ENCODE peak calls at places on chromosomes 3 and 15, in four cellular contexts. W is breast epithelium, I is GM13976, F is right atrium auricular region. B is an unnamed sample.

GRCh38 chr3:122727766-122728165 is 47.1 kb downstream of the PARP14 start:
- DNase-seq in W (no peak), I (no peak), F (no peak), B (no peak)

GRCh38 chr15:47473857-47474256 is 243.4 kb upstream of the SEMA6D start:
- DNase-seq in W (no peak), I (no peak), F (peak), B (no peak)

GRCh38 chr3:183515968-183516851 is 39.3 kb downstream of the KLHL6 start:
- DNase-seq in W (no peak), I (peak), F (no peak), B (no peak)

GRCh38 chr3:82505079-82505756 is 743.8 kb upstream of the GBE1 start:
- DNase-seq in W (no peak), I (no peak), F (no peak), B (no peak)

GRCh38 chr3:51622402-51622801 is 48.6 kb upstream of the TEX264 start:
- DNase-seq in W (no peak), I (no peak), F (no peak), B (peak)

GRCh38 chr3:15964605-15965061 is 166.9 kb upstream of the ANKRD28 start:
- DNase-seq in W (no peak), I (no peak), F (no peak), B (no peak)

GRCh38 chr3:12345141-12345561 is 56.3 kb downstream of the PPARG start:
- DNase-seq in W (no peak), I (no peak), F (no peak), B (no peak)

GRCh38 chr3:124811441-124811840 is 75.7 kb downstream of the ITGB5 start:
- DNase-seq in W (no peak), I (no peak), F (no peak), B (no peak)

GRCh38 chr3:67832807-67833206 is 178.4 kb upstream of the SUCLG2 start:
- DNase-seq in W (no peak), I (no peak), F (no peak), B (no peak)

GRCh38 chr15:62444104-62445027 is 279.3 kb upstream of the C2CD4B start:
- DNase-seq in W (no peak), I (no peak), F (peak), B (peak)

GRCh38 chr15:97566957-97567356 is 393.5 kb upstream of the ARRDC4 start:
- DNase-seq in W (no peak), I (no peak), F (no peak), B (no peak)

GRCh38 chr15:70902105-70902504 is 9.5 kb downstream of the LRRC49 start:
- DNase-seq in W (no peak), I (no peak), F (no peak), B (peak)

GRCh38 chr3:195160257-195160898 is 110.6 kb downstream of the XXYLT1 start:
- DNase-seq in W (no peak), I (no peak), F (no peak), B (no peak)

GRCh38 chr3:118029049-118029448 is 1005.6 kb downstream of the IGSF11 start:
- DNase-seq in W (no peak), I (no peak), F (no peak), B (no peak)

GRCh38 chr3:135352213-135352612 is 557.2 kb downstream of the EPHB1 start:
- DNase-seq in W (no peak), I (no peak), F (no peak), B (no peak)

GRCh38 chr3:10822055-10822454 is 6.0 kb downstream of the SLC6A11 start:
- DNase-seq in W (no peak), I (no peak), F (peak), B (no peak)

GRCh38 chr3:2098398-2099027 is at the start of gene CNTN4:
- DNase-seq in W (peak), I (peak), F (no peak), B (no peak)

GRCh38 chr3:32460031-32460749 is 42.5 kb downstream of the CMTM6 start:
- DNase-seq in W (no peak), I (peak), F (peak), B (no peak)

GRCh38 chr3:143529018-143529478 is 319.2 kb downstream of the SLC9A9 start:
- DNase-seq in W (no peak), I (no peak), F (no peak), B (no peak)

GRCh38 chr3:17782751-17783150 is 40.3 kb upstream of the TBC1D5 start:
- DNase-seq in W (no peak), I (no peak), F (no peak), B (no peak)

GRCh38 chr3:167493240-167493639 is 19.4 kb upstream of the SERPINI2 start:
- DNase-seq in W (no peak), I (no peak), F (no peak), B (no peak)

GRCh38 chr15:43187544-43188155 is 2.4 kb downstream of the CCNDBP1 start:
- DNase-seq in W (no peak), I (no peak), F (no peak), B (peak)

DNA sequence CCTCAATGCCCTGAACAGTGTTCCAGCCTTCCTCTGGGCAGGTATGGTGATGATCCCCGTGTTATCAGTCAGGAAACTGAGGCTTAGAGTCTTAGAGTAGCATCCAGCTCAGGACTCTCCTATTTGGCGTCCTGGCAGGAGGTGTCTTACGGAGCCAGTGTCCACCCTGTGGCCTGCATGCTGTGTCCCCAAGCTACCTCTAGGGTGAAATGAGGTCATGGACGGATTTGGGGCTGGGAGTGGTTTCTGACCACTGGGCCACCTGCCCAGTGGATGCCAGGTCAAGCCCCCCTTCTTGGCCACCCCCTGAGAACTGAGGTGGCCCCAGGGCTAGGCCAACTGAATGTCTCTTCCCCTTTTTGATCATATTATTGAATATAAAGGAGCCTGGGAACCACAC is 27.2 kb upstream of the SLC6A6 start:
- DNase-seq in W (no peak), I (no peak), F (no peak), B (no peak)
- TF ChIP-seq CTCF in W (no peak), I (no peak), F (peak), B (no peak)

GRCh38 chr3:36405193-36405592 is 24.9 kb downstream of the STAC start:
- DNase-seq in W (no peak), I (no peak), F (no peak), B (no peak)

GRCh38 chr3:36403661-36404060 is 23.4 kb downstream of the STAC start:
- DNase-seq in W (no peak), I (no peak), F (no peak), B (no peak)

GRCh38 chr3:36397856-36398255 is 17.6 kb downstream of the STAC start:
- DNase-seq in W (no peak), I (no peak), F (no peak), B (peak)

GRCh38 chr3:36401056-36401455 is 20.8 kb downstream of the STAC start:
- DNase-seq in W (no peak), I (no peak), F (no peak), B (no peak)

GRCh38 chr3:36399933-36400332 is 19.6 kb downstream of the STAC start:
- DNase-seq in W (no peak), I (no peak), F (no peak), B (no peak)
- TF ChIP-seq CTCF in W (no peak), I (no peak), F (no peak), B (no peak)

GRCh38 chr3:98798820-98799219 is 35.7 kb downstream of the ST3GAL6 start:
- DNase-seq in W (no peak), I (no peak), F (no peak), B (no peak)
- TF ChIP-seq CTCF in W (no peak), I (no peak), F (no peak), B (no peak)

GRCh38 chr15:45377630-45378148 is 655 bp downstream of the GATM start:
- DNase-seq in W (peak), I (no peak), F (peak), B (no peak)

GRCh38 chr15:45378913-45379262 is 544 bp upstream of the GATM start:
- DNase-seq in W (no peak), I (no peak), F (no peak), B (no peak)

GRCh38 chr15:45376967-45377629 is 1.2 kb downstream of the GATM start:
- DNase-seq in W (no peak), I (no peak), F (no peak), B (no peak)

GRCh38 chr15:45376300-45376928 is 1.9 kb downstream of the GATM start:
- DNase-seq in W (no peak), I (no peak), F (no peak), B (no peak)

DNA sequence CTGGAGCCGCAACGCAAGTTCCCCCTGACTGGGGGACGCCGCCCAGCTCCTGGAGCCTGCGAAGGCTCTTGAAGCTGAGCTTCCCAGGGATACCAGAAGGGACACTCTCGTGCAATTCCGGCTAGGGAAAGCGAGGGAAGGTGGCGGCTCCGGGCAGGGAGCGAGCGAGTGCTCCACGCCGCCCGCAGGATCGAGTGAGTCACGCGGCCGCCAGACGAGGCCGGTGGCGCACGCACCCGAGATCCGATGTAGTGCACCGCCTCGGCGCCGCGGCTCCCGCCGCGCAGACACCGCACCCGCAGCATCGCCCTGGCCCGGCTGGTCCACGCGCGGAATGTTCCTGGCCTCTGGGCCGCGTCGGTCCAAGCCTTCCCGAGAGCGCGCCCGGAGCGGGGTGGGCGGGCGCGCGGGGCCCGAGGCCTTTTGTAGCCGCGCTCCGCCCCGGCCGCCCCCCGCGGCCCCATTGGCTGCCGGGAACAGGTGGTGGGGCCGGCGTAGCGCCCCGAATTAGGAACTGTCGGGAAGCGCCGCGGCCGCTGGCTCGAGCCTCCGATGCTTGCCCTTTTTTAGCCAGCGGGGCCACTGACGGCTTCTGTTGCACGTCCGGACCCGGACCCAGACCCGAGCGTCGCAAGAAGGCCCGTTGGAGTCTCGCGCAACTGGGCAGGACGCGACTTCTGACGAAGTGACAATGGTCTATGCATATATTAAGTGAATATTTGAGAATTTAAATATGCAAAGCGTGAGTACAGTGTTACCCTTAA is at the start of gene GATM:
- DNase-seq in W (peak), I (peak), F (peak), B (peak)
- TF ChIP-seq CTCF in W (peak), I (no peak), F (peak), B (peak)

GRCh38 chr3:60303160-60303559 is 948.1 kb downstream of the FHIT start:
- DNase-seq in W (no peak), I (no peak), F (no peak), B (no peak)

GRCh38 chr3:60304103-60304502 is 947.1 kb downstream of the FHIT start:
- DNase-seq in W (no peak), I (no peak), F (no peak), B (no peak)

GRCh38 chr3:60294181-60294580 is 957.1 kb downstream of the FHIT start:
- DNase-seq in W (no peak), I (no peak), F (no peak), B (no peak)

GRCh38 chr3:60301142-60301541 is 950.1 kb downstream of the FHIT start:
- DNase-seq in W (no peak), I (no peak), F (no peak), B (no peak)

DNA sequence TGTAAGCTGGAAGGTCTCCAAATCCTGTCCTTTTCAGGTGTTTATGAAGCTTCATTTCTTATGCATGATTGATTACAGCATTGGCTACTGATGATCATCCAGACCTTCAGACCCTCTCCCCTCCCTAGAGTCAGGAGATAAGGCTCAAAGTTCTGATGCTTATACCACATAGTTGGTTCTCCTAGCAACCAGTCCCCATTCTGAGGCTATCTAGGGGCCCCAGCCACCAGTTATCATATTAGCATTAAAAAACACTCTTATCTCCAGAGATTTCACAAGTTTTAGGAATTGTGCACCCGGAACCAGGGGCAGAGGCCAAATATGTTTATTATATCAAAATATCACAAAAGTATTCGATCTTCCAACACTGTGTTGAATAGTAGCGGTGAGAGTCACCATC is 953.1 kb downstream of the FHIT start:
- DNase-seq in W (no peak), I (no peak), F (no peak), B (no peak)
- TF ChIP-seq CTCF in W (no peak), I (no peak), F (no peak), B (no peak)

B was measured in AG09309.